ENCODE peak calls at places on chromosomes 3 and 15, in ten cellular contexts. P is tibial nerve, H is colonic mucosa, Z is tibial artery, D is heart right ventricle, C is right lobe of liver, E is thoracic aorta, Q is GM23248, N is OCI-LY7, I is A549. M is an unnamed sample. For H3K4me1, the result is how much of the 10 kb centered on the place peaks cover.

GRCh38 chr15:56839641-56840040 is 78.8 kb upstream of the TCF12 start:
- DNase-seq in P (no peak), H (no peak), Z (no peak), D (no peak), C (no peak), E (no peak), Q (no peak), N (no peak), I (no peak), M (no peak)

GRCh38 chr3:184169896-184170875 is 4.5 kb upstream of the AP2M1 start:
- DNase-seq in P (no peak), H (no peak), Z (no peak), D (no peak), C (no peak), E (no peak), Q (no peak), N (no peak), I (no peak), M (no peak)

GRCh38 chr3:96754128-96754527 is 60.3 kb upstream of the EPHA6 start:
- DNase-seq in P (no peak), H (no peak), Z (no peak), D (no peak), C (no peak), E (no peak), Q (no peak), N (no peak), I (no peak), M (no peak)

GRCh38 chr3:127373701-127374625 is 86.1 kb upstream of the PRR20G start:
- DNase-seq in P (no peak), H (peak), Z (no peak), D (no peak), C (no peak), E (no peak), Q (peak), N (peak), I (peak), M (no peak)

GRCh38 chr3:71389911-71390573 is 193.5 kb downstream of the FOXP1 start:
- DNase-seq in P (peak), H (peak), Z (no peak), D (peak), C (peak), E (no peak), Q (peak), N (peak), I (no peak), M (no peak)

GRCh38 chr3:62052331-62052730 is 321.0 kb downstream of the FEZF2 start:
- DNase-seq in P (no peak), H (no peak), Z (no peak), D (no peak), C (no peak), E (no peak), Q (no peak), N (no peak), I (no peak), M (no peak)

GRCh38 chr3:193951859-193952258 is 184.1 kb upstream of the HES1 start:
- DNase-seq in P (no peak), H (peak), Z (no peak), D (no peak), C (no peak), E (no peak), Q (no peak), N (no peak), I (no peak), M (no peak)

GRCh38 chr15:42360535-42361112 is 1.3 kb downstream of the CAPN3 start:
- DNase-seq in P (no peak), H (no peak), Z (no peak), D (no peak), C (no peak), E (no peak), Q (no peak), N (no peak), I (no peak), M (no peak)

GRCh38 chr15:92071030-92071644 is 217.6 kb downstream of the SLCO3A1 start:
- DNase-seq in P (no peak), H (peak), Z (no peak), D (peak), C (peak), E (no peak), Q (no peak), N (no peak), I (no peak), M (peak)

GRCh38 chr15:39124155-39124924 is 456.5 kb upstream of the THBS1 start:
- DNase-seq in P (no peak), H (no peak), Z (no peak), D (no peak), C (no peak), E (no peak), Q (peak), N (no peak), I (no peak), M (no peak)

GRCh38 chr15:83999396-84000120 is 236.0 kb upstream of the GOLGA6L4 start:
- DNase-seq in P (no peak), H (no peak), Z (no peak), D (no peak), C (no peak), E (no peak), Q (peak), N (no peak), I (no peak), M (no peak)

GRCh38 chr3:187166750-187167149 is 27.5 kb upstream of the RPL39L start:
- DNase-seq in P (no peak), H (no peak), Z (no peak), D (no peak), C (no peak), E (no peak), Q (no peak), N (no peak), I (no peak), M (no peak)

DNA sequence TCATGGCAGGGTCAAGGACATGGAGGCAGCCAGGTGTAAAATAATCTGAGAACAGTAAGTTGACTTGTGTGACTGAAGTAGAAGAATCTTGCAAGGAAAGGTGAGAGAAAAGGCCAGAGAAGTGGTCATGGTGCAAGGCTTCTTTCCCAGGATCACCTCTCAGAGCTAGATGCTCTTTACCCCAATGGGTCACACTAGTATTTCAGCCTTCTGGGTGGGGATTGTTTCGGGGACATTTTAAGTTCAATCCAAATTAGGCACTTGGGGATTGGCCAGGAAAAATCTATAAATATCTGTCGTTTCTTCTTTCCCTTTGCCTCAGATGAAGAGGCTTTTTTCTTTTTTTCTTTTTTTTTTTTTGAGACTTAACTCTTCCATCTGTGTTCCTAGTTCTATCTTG is 188.0 kb downstream of the KLHL25 start:
- DNase-seq in P (no peak), H (no peak), Z (no peak), D (no peak), C (no peak), E (no peak), Q (no peak), N (no peak), I (no peak), M (no peak)
- H3K4me3 ChIP-seq in P (no peak), H (no peak), Z (no peak), D (no peak), C (no peak), E (peak), Q (no peak), N (no peak), I (no peak), M (no peak)

GRCh38 chr3:11556234-11556633 is 87.5 kb downstream of the VGLL4 start:
- DNase-seq in P (no peak), H (no peak), Z (peak), D (no peak), C (no peak), E (no peak), Q (no peak), N (no peak), I (no peak), M (peak)

GRCh38 chr3:11556851-11557644 is 86.7 kb downstream of the VGLL4 start:
- DNase-seq in P (peak), H (no peak), Z (peak), D (peak), C (no peak), E (no peak), Q (peak), N (no peak), I (no peak), M (peak)

GRCh38 chr3:11558918-11559815 is 84.5 kb downstream of the VGLL4 start:
- DNase-seq in P (no peak), H (no peak), Z (peak), D (no peak), C (no peak), E (no peak), Q (no peak), N (no peak), I (no peak), M (no peak)

GRCh38 chr3:11558461-11558903 is 85.2 kb downstream of the VGLL4 start:
- DNase-seq in P (no peak), H (no peak), Z (peak), D (no peak), C (no peak), E (no peak), Q (no peak), N (no peak), I (no peak), M (peak)

GRCh38 chr3:11558002-11558401 is 85.7 kb downstream of the VGLL4 start:
- DNase-seq in P (no peak), H (no peak), Z (peak), D (no peak), C (no peak), E (no peak), Q (peak), N (no peak), I (no peak), M (no peak)
- H3K4me1 ChIP-seq in P (half or more), H (under half), Z (half or more), D (half or more), C (under half), E (half or more), Q (under half), N (under half), I (under half), M (under half)

DNA sequence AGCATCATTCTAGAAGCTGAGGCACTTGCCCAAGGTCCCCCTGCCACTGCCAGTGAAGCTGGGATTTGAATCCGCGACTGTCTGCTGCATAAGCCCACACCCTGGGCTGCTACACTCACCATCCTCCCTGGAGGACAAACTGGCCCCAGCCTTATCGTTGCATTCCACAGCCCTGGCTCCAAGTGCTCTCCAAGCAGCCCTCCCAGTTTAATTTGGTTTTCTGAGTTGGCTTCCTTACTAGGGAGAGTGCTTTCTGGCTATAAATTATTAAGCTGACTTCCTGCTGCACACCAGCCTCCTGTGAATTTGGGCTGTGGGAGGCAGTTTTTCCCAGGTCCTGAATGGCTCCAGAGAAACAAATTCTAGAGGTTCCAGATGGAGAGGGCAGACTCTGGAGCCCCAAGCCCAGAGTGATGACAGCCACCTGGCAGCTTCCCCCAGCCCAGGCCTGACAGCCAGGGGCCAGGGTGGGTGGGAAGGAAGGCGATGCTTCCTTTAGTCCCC is 69.8 kb downstream of the SEMA5B start:
- DNase-seq in P (no peak), H (no peak), Z (peak), D (peak), C (no peak), E (no peak), Q (no peak), N (no peak), I (no peak), M (no peak)
- H3K27ac ChIP-seq in P (peak), H (no peak), Z (peak), D (peak), C (no peak), E (peak), Q (no peak), N (no peak), I (no peak), M (peak)

GRCh38 chr3:134029734-134030381 is at the start of gene SLCO2A1:
- DNase-seq in P (no peak), H (peak), Z (no peak), D (peak), C (no peak), E (no peak), Q (peak), N (no peak), I (peak), M (peak)

GRCh38 chr3:134029256-134029733 is 430 bp downstream of the SLCO2A1 start:
- DNase-seq in P (no peak), H (peak), Z (no peak), D (peak), C (no peak), E (no peak), Q (peak), N (no peak), I (no peak), M (no peak)

GRCh38 chr3:134030801-134031619 is 1.3 kb upstream of the SLCO2A1 start:
- DNase-seq in P (no peak), H (peak), Z (no peak), D (no peak), C (no peak), E (no peak), Q (no peak), N (no peak), I (no peak), M (no peak)

GRCh38 chr3:134031620-134031915 is 1.8 kb upstream of the SLCO2A1 start:
- DNase-seq in P (no peak), H (no peak), Z (no peak), D (no peak), C (no peak), E (no peak), Q (no peak), N (no peak), I (no peak), M (no peak)

DNA sequence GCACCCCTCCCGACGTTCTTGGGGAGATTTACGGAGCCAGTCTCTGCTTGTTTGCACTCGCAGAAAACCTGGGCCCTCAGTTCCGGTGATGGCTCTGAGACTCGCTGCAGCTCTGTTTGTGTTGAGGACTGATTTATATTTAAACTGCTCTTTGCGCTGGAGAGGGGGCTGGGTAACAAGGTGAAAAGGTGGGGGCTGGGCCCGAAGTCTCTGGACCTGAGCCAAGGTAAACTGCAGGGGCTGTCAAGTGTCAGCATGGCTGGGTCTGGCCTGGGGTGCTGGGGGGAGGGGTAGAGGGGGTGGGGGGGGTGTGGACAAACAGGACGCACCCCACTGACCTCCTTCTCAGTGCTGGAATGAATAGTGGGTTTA is 643 bp upstream of the SLCO2A1 start:
- DNase-seq in P (no peak), H (peak), Z (no peak), D (no peak), C (no peak), E (no peak), Q (no peak), N (no peak), I (no peak), M (no peak)
- H3K4me3 ChIP-seq in P (peak), H (peak), Z (peak), D (peak), C (no peak), E (peak), Q (peak), N (no peak), I (peak), M (peak)

M was measured in left lung.